ENCODE peak calls at places on chromosomes 5 and 9, in nine cellular contexts. One of them, this sample, is unnamed.

GRCh38 chr9:6566409-6567139 is 79.0 kb downstream of the GLDC start:
- DNase-seq in keratinocyte: peak
- DNase-seq in osteoblast: peak
- DNase-seq in kidney: no peak
- DNase-seq in H9: no peak
- DNase-seq in cerebellum: no peak
- DNase-seq in HFF-Myc: peak
- DNase-seq in AG20443: peak
- DNase-seq in stimulated activated CD8-positive, alpha-beta memory T cell treated with anti-CD3 and anti-CD28 coated beads, Interleukin-15, amount 100 ng/mL, for 48 hours: peak
- DNase-seq in this sample: peak

GRCh38 chr9:134630393-134630790 is 11.2 kb upstream of the COL5A1 start:
- DNase-seq in keratinocyte: no peak
- DNase-seq in osteoblast: peak
- DNase-seq in kidney: peak
- DNase-seq in H9: peak
- DNase-seq in cerebellum: no peak
- DNase-seq in HFF-Myc: no peak
- DNase-seq in AG20443: no peak
- DNase-seq in stimulated activated CD8-positive, alpha-beta memory T cell treated with anti-CD3 and anti-CD28 coated beads, Interleukin-15, amount 100 ng/mL, for 48 hours: no peak
- DNase-seq in this sample: no peak

GRCh38 chr5:165370772-165371171 is 1865.4 kb downstream of the MAT2B start:
- DNase-seq in keratinocyte: no peak
- DNase-seq in osteoblast: no peak
- DNase-seq in kidney: no peak
- DNase-seq in H9: no peak
- DNase-seq in cerebellum: no peak
- DNase-seq in HFF-Myc: no peak
- DNase-seq in AG20443: no peak
- DNase-seq in stimulated activated CD8-positive, alpha-beta memory T cell treated with anti-CD3 and anti-CD28 coated beads, Interleukin-15, amount 100 ng/mL, for 48 hours: no peak
- DNase-seq in this sample: no peak

GRCh38 chr5:16616536-16617271 is at the start of gene RETREG1:
- DNase-seq in keratinocyte: no peak
- DNase-seq in osteoblast: peak
- DNase-seq in kidney: peak
- DNase-seq in H9: peak
- DNase-seq in cerebellum: peak
- DNase-seq in HFF-Myc: no peak
- DNase-seq in AG20443: peak
- DNase-seq in stimulated activated CD8-positive, alpha-beta memory T cell treated with anti-CD3 and anti-CD28 coated beads, Interleukin-15, amount 100 ng/mL, for 48 hours: peak
- DNase-seq in this sample: peak

GRCh38 chr9:128454991-128455390 is 815 bp upstream of the ODF2 start:
- DNase-seq in keratinocyte: no peak
- DNase-seq in osteoblast: no peak
- DNase-seq in kidney: no peak
- DNase-seq in H9: no peak
- DNase-seq in cerebellum: no peak
- DNase-seq in HFF-Myc: no peak
- DNase-seq in AG20443: no peak
- DNase-seq in stimulated activated CD8-positive, alpha-beta memory T cell treated with anti-CD3 and anti-CD28 coated beads, Interleukin-15, amount 100 ng/mL, for 48 hours: no peak
- DNase-seq in this sample: no peak

GRCh38 chr9:127651697-127652610 is 39.9 kb downstream of the STXBP1 start:
- DNase-seq in keratinocyte: no peak
- DNase-seq in osteoblast: no peak
- DNase-seq in kidney: no peak
- DNase-seq in H9: no peak
- DNase-seq in cerebellum: no peak
- DNase-seq in HFF-Myc: no peak
- DNase-seq in AG20443: no peak
- DNase-seq in stimulated activated CD8-positive, alpha-beta memory T cell treated with anti-CD3 and anti-CD28 coated beads, Interleukin-15, amount 100 ng/mL, for 48 hours: no peak
- DNase-seq in this sample: no peak

GRCh38 chr9:82601272-82601835 is 461.6 kb downstream of the RASEF start:
- DNase-seq in keratinocyte: no peak
- DNase-seq in osteoblast: no peak
- DNase-seq in kidney: no peak
- DNase-seq in H9: no peak
- DNase-seq in cerebellum: no peak
- DNase-seq in HFF-Myc: no peak
- DNase-seq in AG20443: peak
- DNase-seq in stimulated activated CD8-positive, alpha-beta memory T cell treated with anti-CD3 and anti-CD28 coated beads, Interleukin-15, amount 100 ng/mL, for 48 hours: no peak
- DNase-seq in this sample: no peak

GRCh38 chr9:121783523-121784507 is 132.4 kb downstream of the DAB2IP start:
- DNase-seq in keratinocyte: no peak
- DNase-seq in osteoblast: peak
- DNase-seq in kidney: peak
- DNase-seq in H9: peak
- DNase-seq in cerebellum: no peak
- DNase-seq in HFF-Myc: no peak
- DNase-seq in AG20443: no peak
- DNase-seq in stimulated activated CD8-positive, alpha-beta memory T cell treated with anti-CD3 and anti-CD28 coated beads, Interleukin-15, amount 100 ng/mL, for 48 hours: no peak
- DNase-seq in this sample: no peak

GRCh38 chr5:19496056-19496455 is 491.9 kb downstream of the CDH18 start:
- DNase-seq in keratinocyte: no peak
- DNase-seq in osteoblast: no peak
- DNase-seq in kidney: no peak
- DNase-seq in H9: no peak
- DNase-seq in cerebellum: no peak
- DNase-seq in HFF-Myc: no peak
- DNase-seq in AG20443: no peak
- DNase-seq in stimulated activated CD8-positive, alpha-beta memory T cell treated with anti-CD3 and anti-CD28 coated beads, Interleukin-15, amount 100 ng/mL, for 48 hours: no peak
- DNase-seq in this sample: no peak

GRCh38 chr9:12464910-12465512 is 228.2 kb upstream of the TYRP1 start:
- DNase-seq in keratinocyte: no peak
- DNase-seq in osteoblast: no peak
- DNase-seq in kidney: no peak
- DNase-seq in H9: no peak
- DNase-seq in cerebellum: peak
- DNase-seq in HFF-Myc: peak
- DNase-seq in AG20443: peak
- DNase-seq in stimulated activated CD8-positive, alpha-beta memory T cell treated with anti-CD3 and anti-CD28 coated beads, Interleukin-15, amount 100 ng/mL, for 48 hours: no peak
- DNase-seq in this sample: no peak